ENCODE peak calls at places on chromosomes 12 and 14, in eight cellular contexts. V is psoas muscle; A is fibroblast of lung; K is BE2C; H is upper lobe of left lung; F is CD8-positive, alpha-beta memory T cell; C is ovary; L is HepG2. M is an unnamed sample.

GRCh38 chr14:56199095-56199975 is 81.1 kb downstream of the PELI2 start:
- DNase-seq in V (no peak), A (peak; percentile 98), K (peak; percentile 51), H (no peak), F (no peak), C (peak; percentile 66), L (no peak), M (peak; percentile 43)

GRCh38 chr14:54025661-54026060 is 69.0 kb upstream of the BMP4 start:
- DNase-seq in V (no peak), A (peak; percentile 26), K (peak; percentile 20), H (no peak), F (no peak), C (no peak), L (peak; percentile 36), M (peak; percentile 2)

GRCh38 chr14:51638071-51638944 is 13.4 kb upstream of the FRMD6 start:
- DNase-seq in V (no peak), A (peak; percentile 70), K (no peak), H (no peak), F (no peak), C (no peak), L (peak; percentile 75), M (peak; percentile 86)

GRCh38 chr14:93009471-93010117 is 86.6 kb downstream of the CHGA start:
- DNase-seq in V (peak; percentile 82), A (no peak), K (peak; percentile 82), H (no peak), F (no peak), C (no peak), L (no peak), M (peak; percentile 65)

GRCh38 chr12:69519871-69520270 is 49.7 kb downstream of the FRS2 start:
- DNase-seq in V (no peak), A (peak; percentile 95), K (no peak), H (no peak), F (no peak), C (no peak), L (no peak), M (no peak)

GRCh38 chr12:121404734-121405133 is 4.8 kb downstream of the RNF34 start:
- DNase-seq in V (no peak), A (no peak), K (peak; percentile 88), H (no peak), F (no peak), C (no peak), L (peak; percentile 35), M (no peak)

GRCh38 chr14:33794791-33795300 is 156.0 kb downstream of the EGLN3 start:
- DNase-seq in V (no peak), A (peak; percentile 98), K (no peak), H (no peak), F (no peak), C (no peak), L (no peak), M (no peak)

GRCh38 chr12:103930787-103931536 is 752 bp downstream of the HSP90B1 start:
- DNase-seq in V (peak; percentile 65), A (peak; percentile 32), K (peak; percentile 33), H (peak; percentile 69), F (peak; percentile 34), C (peak; percentile 63), L (peak; percentile 13), M (peak; percentile 19)

GRCh38 chr14:59675394-59675793 is 98.8 kb upstream of the CCDC175 start:
- DNase-seq in V (no peak), A (no peak), K (no peak), H (no peak), F (no peak), C (no peak), L (no peak), M (no peak)

GRCh38 chr12:122449317-122449716 is 26.8 kb upstream of the CLIP1 start:
- DNase-seq in V (no peak), A (peak; percentile 73), K (no peak), H (no peak), F (no peak), C (no peak), L (peak; percentile 82), M (peak; percentile 46)

GRCh38 chr12:75478395-75478794 is 2.2 kb upstream of the GLIPR1 start:
- DNase-seq in V (no peak), A (peak; percentile 60), K (no peak), H (no peak), F (peak; percentile 86), C (no peak), L (no peak), M (no peak)

GRCh38 chr12:6536894-6537579 is 2.7 kb downstream of the GAPDH start:
- DNase-seq in V (no peak), A (peak; percentile 17), K (peak; percentile 32), H (no peak), F (no peak), C (no peak), L (peak; percentile 3), M (no peak)

GRCh38 chr12:93137656-93138612 is 208.8 kb upstream of the EEA1 start:
- DNase-seq in V (no peak), A (peak; percentile 90), K (peak; percentile 29), H (no peak), F (no peak), C (no peak), L (no peak), M (peak; percentile 78)

GRCh38 chr12:55930771-55931316 is at the start of gene DGKA:
- DNase-seq in V (no peak), A (peak; percentile 71), K (no peak), H (no peak), F (peak; percentile 78), C (peak; percentile 54), L (peak; percentile 65), M (peak; percentile 37)

GRCh38 chr12:51971679-51972423 is 20.4 kb downstream of the ACVR1B start:
- DNase-seq in V (no peak), A (no peak), K (no peak), H (no peak), F (no peak), C (no peak), L (no peak), M (no peak)

GRCh38 chr12:70590051-70590450 is 47.2 kb downstream of the PTPRB start:
- DNase-seq in V (peak; percentile 72), A (peak; percentile 73), K (peak; percentile 76), H (no peak), F (peak; percentile 21), C (peak; percentile 58), L (peak; percentile 49), M (peak; percentile 51)

GRCh38 chr12:66965613-66966012 is 286.7 kb upstream of the GRIP1 start:
- DNase-seq in V (no peak), A (peak; percentile 17), K (no peak), H (no peak), F (no peak), C (no peak), L (no peak), M (no peak)

GRCh38 chr12:52193991-52194390 is 2.2 kb upstream of the KRT80 start:
- DNase-seq in V (no peak), A (peak; percentile 35), K (no peak), H (no peak), F (no peak), C (no peak), L (no peak), M (peak; percentile 76)

DNA sequence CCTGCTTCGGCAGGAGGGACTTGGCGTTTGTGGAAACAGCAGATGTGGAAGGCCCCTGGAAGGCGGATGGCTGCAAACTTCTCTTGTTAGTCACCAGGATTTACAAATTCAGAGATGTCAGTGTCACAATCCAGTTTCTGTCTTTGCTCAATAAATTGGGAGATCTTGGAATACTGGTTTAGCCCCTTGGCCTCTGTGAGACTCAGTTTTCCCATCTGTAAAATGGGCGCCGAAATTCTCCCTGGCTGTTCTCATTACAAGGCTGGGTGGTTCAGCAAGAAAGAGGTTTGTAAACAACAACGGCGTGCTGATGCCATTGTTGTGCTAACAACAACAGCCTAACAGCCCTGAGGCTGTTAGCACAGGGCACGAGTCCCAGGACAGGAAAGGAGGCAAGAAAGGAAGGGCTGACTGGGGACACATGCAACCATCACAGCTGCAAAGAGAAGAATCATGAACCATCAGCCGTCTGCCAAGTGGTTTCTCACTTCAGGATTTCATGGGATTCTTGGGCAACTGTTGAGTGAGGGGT is 127.5 kb downstream of the AACS start:
- DNase-seq in V (no peak), A (no peak), K (no peak), H (no peak), F (no peak), C (no peak), L (no peak), M (no peak)
- H3K27me3 ChIP-seq in V (peaks cover 13% of the 10 kb centered on the region), A (peaks cover 18% of the 10 kb centered on the region), K (peaks cover 22% of the 10 kb centered on the region), H (peaks cover 28% of the 10 kb centered on the region), F (peaks cover 16% of the 10 kb centered on the region), C (no peaks in the 10 kb centered on the region), L (peaks cover 9% of the 10 kb centered on the region), M (peaks cover 29% of the 10 kb centered on the region)

GRCh38 chr14:71431169-71431525 is 501.1 kb upstream of the RGS6 start:
- DNase-seq in V (no peak), A (no peak), K (no peak), H (no peak), F (no peak), C (no peak), L (no peak), M (no peak)
- H3K4me3 ChIP-seq in V (no peak overlapping the region), A (no peak overlapping the region), K (no peak overlapping the region), H (no peak overlapping the region), F (no peak overlapping the region), C (no peak overlapping the region), L (no peak overlapping the region), M (no peak overlapping the region)

GRCh38 chr14:84760506-84760905 is 769.4 kb upstream of the FLRT2 start:
- DNase-seq in V (no peak), A (no peak), K (no peak), H (no peak), F (no peak), C (no peak), L (no peak), M (no peak)
- H3K27me3 ChIP-seq in V (no peaks in the 10 kb centered on the region), A (no peaks in the 10 kb centered on the region), K (no peaks in the 10 kb centered on the region), H (no peaks in the 10 kb centered on the region), F (no peaks in the 10 kb centered on the region), C (no peaks in the 10 kb centered on the region), L (no peaks in the 10 kb centered on the region), M (no peaks in the 10 kb centered on the region)

GRCh38 chr12:27233814-27234213 is 10.3 kb upstream of the STK38L start:
- DNase-seq in V (no peak), A (no peak), K (peak; percentile 21), H (no peak), F (no peak), C (no peak), L (peak; percentile 26), M (no peak)

GRCh38 chr12:27237790-27238771 is 6.0 kb upstream of the STK38L start:
- DNase-seq in V (no peak), A (no peak), K (no peak), H (no peak), F (peak; percentile 17), C (no peak), L (no peak), M (no peak)

GRCh38 chr12:27236498-27236897 is 7.6 kb upstream of the STK38L start:
- DNase-seq in V (no peak), A (peak; percentile 30), K (no peak), H (no peak), F (no peak), C (no peak), L (no peak), M (peak; percentile 51)
- H3K4me3 ChIP-seq in V (no peak overlapping the region), A (no peak overlapping the region), K (no peak overlapping the region), H (no peak overlapping the region), F (no peak overlapping the region), C (no peak overlapping the region), L (no peak overlapping the region), M (no peak overlapping the region)

M was measured in MG63.